ENCODE peak calls at places on chromosomes 4 and X, in six cellular contexts. T, K, D, Z, O and Y are unnamed samples.

GRCh38 chrX:30657542-30658238 is 4.5 kb downstream of the GK start:
- DNase-seq in T (no peak), K (peak), D (no peak), Z (no peak), O (no peak), Y (no peak)

GRCh38 chr4:7867191-7867590 is 72.5 kb downstream of the AFAP1 start:
- DNase-seq in T (no peak), K (no peak), D (no peak), Z (no peak), O (no peak), Y (no peak)

GRCh38 chr4:41141910-41142309 is 72.4 kb downstream of the APBB2 start:
- DNase-seq in T (peak), K (peak), D (no peak), Z (no peak), O (no peak), Y (peak)

GRCh38 chrX:143336261-143336660 is 181.0 kb downstream of the SPANXN3 start:
- DNase-seq in T (no peak), K (peak), D (no peak), Z (no peak), O (no peak), Y (no peak)

GRCh38 chrX:101407167-101407747 is 468 bp downstream of the GLA start:
- DNase-seq in T (no peak), K (no peak), D (no peak), Z (no peak), O (no peak), Y (no peak)

GRCh38 chr4:4761128-4761991 is 98.1 kb upstream of the MSX1 start:
- DNase-seq in T (no peak), K (no peak), D (no peak), Z (no peak), O (no peak), Y (no peak)

GRCh38 chrX:148080593-148080992 is 99.5 kb downstream of the FMR1NB start:
- DNase-seq in T (no peak), K (no peak), D (no peak), Z (no peak), O (no peak), Y (no peak)

GRCh38 chrX:64204701-64205440 is 637 bp downstream of the AMER1 start:
- DNase-seq in T (peak), K (peak), D (no peak), Z (no peak), O (peak), Y (peak)

GRCh38 chr4:170395773-170396172 is 306.0 kb upstream of the AADAT start:
- DNase-seq in T (no peak), K (no peak), D (no peak), Z (no peak), O (no peak), Y (no peak)

GRCh38 chrX:129872524-129872923 is 28.8 kb upstream of the ZDHHC9 start:
- DNase-seq in T (no peak), K (no peak), D (no peak), Z (no peak), O (no peak), Y (no peak)

GRCh38 chrX:78665286-78665685 is 6.2 kb upstream of the RTL3 start:
- DNase-seq in T (no peak), K (no peak), D (no peak), Z (no peak), O (no peak), Y (no peak)

GRCh38 chr4:17717301-17717700 is 64.1 kb downstream of the FAM184B start:
- DNase-seq in T (no peak), K (no peak), D (no peak), Z (no peak), O (no peak), Y (no peak)

GRCh38 chr4:5371415-5372190 is 320.3 kb downstream of the STK32B start:
- DNase-seq in T (no peak), K (no peak), D (no peak), Z (no peak), O (no peak), Y (no peak)

GRCh38 chr4:6180841-6181631 is 19.3 kb downstream of the JAKMIP1 start:
- DNase-seq in T (no peak), K (no peak), D (peak), Z (peak), O (peak), Y (no peak)

GRCh38 chrX:66676413-66676812 is 37.5 kb upstream of the EDA2R start:
- DNase-seq in T (no peak), K (peak), D (no peak), Z (no peak), O (no peak), Y (no peak)

GRCh38 chr4:78551420-78552351 is at the start of gene ANXA3:
- DNase-seq in T (peak), K (no peak), D (no peak), Z (no peak), O (no peak), Y (peak)